ENCODE peak calls at places on chromosomes 11 and 22, in ten cellular contexts. W is fibroblast of lung; S is HCT116; D is H1; P is vagina; Q is adrenal gland; K is CD8-positive, alpha-beta memory T cell; G is neural progenitor cell; B is OCI-LY7; C is lower lobe of right lung. V is an unnamed sample. For H3K4me1 and H3K36me3, the result is how much of the 10 kb centered on the place peaks cover.

GRCh38 chr11:26964335-26964734 is 29.6 kb upstream of the FIBIN start:
- DNase-seq in C (no peak), W (no peak), K (no peak), B (no peak), D (no peak), Q (no peak), S (no peak), G (no peak), P (no peak), V (no peak)

GRCh38 chr22:25485626-25486545 is 78.6 kb upstream of the GRK3 start:
- DNase-seq in D (no peak), W (no peak), C (no peak), Q (no peak), B (no peak), K (no peak), P (no peak), G (no peak), S (no peak), V (no peak)

GRCh38 chr11:108112059-108112458 is 9.3 kb upstream of the ACAT1 start:
- DNase-seq in G (no peak), C (no peak), P (no peak), S (no peak), D (no peak), K (no peak), B (no peak), Q (no peak), W (peak), V (no peak)

GRCh38 chr11:76629853-76630599 is 40.5 kb downstream of the LRRC32 start:
- DNase-seq in P (peak), G (no peak), Q (peak), K (no peak), W (no peak), D (no peak), S (no peak), B (no peak), C (peak), V (peak)

GRCh38 chr11:78205256-78205655 is 16.5 kb downstream of the USP35 start:
- DNase-seq in S (no peak), Q (no peak), W (no peak), K (no peak), D (no peak), C (no peak), B (no peak), G (no peak), P (no peak), V (no peak)

GRCh38 chr22:48566741-48567140 is 1260.9 kb downstream of the BRD1 start:
- DNase-seq in Q (no peak), S (no peak), G (no peak), P (no peak), W (no peak), D (no peak), C (peak), K (no peak), B (no peak), V (peak)

GRCh38 chr22:27416553-27417427 is 384.8 kb downstream of the MN1 start:
- DNase-seq in Q (no peak), G (peak), S (no peak), B (no peak), K (no peak), D (peak), C (no peak), P (no peak), W (peak), V (no peak)

GRCh38 chr11:124746621-124747243 is 5.3 kb downstream of the VSIG2 start:
- DNase-seq in W (peak), K (peak), P (no peak), G (peak), Q (peak), B (peak), C (peak), S (peak), D (peak), V (peak)

GRCh38 chr11:125448136-125448535 is 47.9 kb downstream of the FEZ1 start:
- DNase-seq in K (no peak), G (no peak), C (no peak), W (peak), D (no peak), Q (no peak), B (no peak), S (peak), P (no peak), V (no peak)

GRCh38 chr22:36891646-36892045 is 21.8 kb upstream of the CSF2RB start:
- DNase-seq in B (no peak), G (no peak), Q (no peak), D (no peak), S (no peak), P (no peak), C (no peak), K (no peak), W (no peak), V (no peak)

GRCh38 chr22:41674941-41675340 is 13.7 kb downstream of the SNU13 start:
- DNase-seq in B (no peak), S (no peak), C (no peak), G (no peak), K (no peak), D (no peak), P (no peak), Q (no peak), W (no peak), V (no peak)

GRCh38 chr11:57675176-57675941 is 7.4 kb downstream of the ZDHHC5 start:
- DNase-seq in C (no peak), K (no peak), W (no peak), D (no peak), P (no peak), B (no peak), Q (no peak), S (no peak), G (no peak), V (no peak)

GRCh38 chr22:38239101-38239761 is 33.6 kb downstream of the TMEM184B start:
- DNase-seq in Q (peak), C (no peak), W (peak), B (no peak), G (no peak), D (no peak), S (no peak), K (no peak), P (no peak), V (no peak)

GRCh38 chr11:66332371-66333219 is 3.6 kb downstream of the RIN1 start:
- DNase-seq in P (no peak), C (peak), W (no peak), K (peak), G (no peak), S (no peak), Q (no peak), B (no peak), D (no peak), V (peak)

GRCh38 chr11:10996678-10997077 is 138.8 kb upstream of the ZBED5 start:
- DNase-seq in K (no peak), D (no peak), S (no peak), G (no peak), P (no peak), C (no peak), B (no peak), W (no peak), Q (no peak), V (no peak)

GRCh38 chr11:10991372-10991771 is 133.5 kb upstream of the ZBED5 start:
- DNase-seq in P (no peak), B (no peak), C (no peak), G (no peak), D (no peak), S (no peak), W (no peak), Q (no peak), K (no peak), V (no peak)

GRCh38 chr11:10990637-10991036 is 132.8 kb upstream of the ZBED5 start:
- DNase-seq in G (no peak), W (peak), S (no peak), C (no peak), B (no peak), P (no peak), D (no peak), K (no peak), Q (no peak), V (no peak)

GRCh38 chr11:10993186-10993585 is 135.3 kb upstream of the ZBED5 start:
- DNase-seq in D (no peak), Q (no peak), C (no peak), S (no peak), K (no peak), P (no peak), B (no peak), W (peak), G (no peak), V (no peak)

DNA sequence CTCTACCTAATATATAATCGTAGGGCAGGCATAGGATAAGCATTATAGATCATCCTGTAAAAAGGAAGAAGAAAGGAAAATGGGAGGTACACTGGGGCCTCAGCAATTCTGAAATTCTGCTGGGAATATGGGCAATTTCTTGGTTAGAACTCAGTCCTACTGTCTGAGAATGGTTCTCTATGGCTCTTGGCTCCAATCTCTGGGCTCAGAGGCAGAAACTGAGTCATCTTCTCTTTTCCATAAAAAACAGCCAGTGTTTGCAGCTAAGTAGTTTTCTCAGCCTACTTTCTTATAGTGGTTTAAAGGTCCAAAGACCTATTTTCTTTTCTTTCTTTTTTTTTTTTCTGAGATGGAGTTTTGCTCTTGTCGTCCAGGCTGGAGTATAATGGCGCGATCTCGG is 135.8 kb upstream of the ZBED5 start:
- DNase-seq in C (no peak), Q (no peak), W (no peak), B (no peak), D (no peak), S (no peak), G (no peak), P (no peak), K (no peak), V (no peak)
- H3K4me1 ChIP-seq in C (under half), Q (under half), W (under half), B (under half), D (under half), S (under half), G (under half), P (under half), K (under half), V (under half)

GRCh38 chr11:19632435-19632834 is 80.2 kb upstream of the NAV2 start:
- DNase-seq in K (no peak), S (no peak), G (no peak), C (no peak), P (peak), Q (no peak), D (no peak), W (peak), B (no peak), V (no peak)
- H3K36me3 ChIP-seq in K (under half), S (under half), G (under half), C (under half), P (under half), Q (under half), D (under half), W (under half), B (under half), V (under half)

GRCh38 chr11:2951235-2952110 is 22.3 kb upstream of the PHLDA2 start:
- DNase-seq in P (no peak), W (peak), B (no peak), K (no peak), C (no peak), G (no peak), Q (no peak), S (no peak), D (no peak), V (no peak)
- H3K27ac ChIP-seq in P (no peak), W (peak), B (no peak), K (no peak), C (peak), G (no peak), Q (no peak), S (no peak), D (no peak), V (peak)

GRCh38 chr11:19956228-19956627 is 204.0 kb downstream of the DBX1 start:
- DNase-seq in S (no peak), W (no peak), D (no peak), C (no peak), B (no peak), P (no peak), G (no peak), K (no peak), Q (peak), V (no peak)

GRCh38 chr11:19955660-19956059 is 204.6 kb downstream of the DBX1 start:
- DNase-seq in D (no peak), Q (no peak), P (no peak), S (no peak), W (no peak), G (no peak), C (no peak), B (no peak), K (no peak), V (no peak)

GRCh38 chr11:19959210-19959609 is 201.1 kb downstream of the DBX1 start:
- DNase-seq in S (no peak), K (no peak), P (no peak), W (no peak), G (no peak), Q (no peak), B (no peak), D (no peak), C (no peak), V (no peak)

GRCh38 chr11:19958218-19958617 is 202.1 kb downstream of the DBX1 start:
- DNase-seq in P (no peak), G (no peak), D (no peak), S (no peak), K (no peak), B (no peak), C (no peak), W (no peak), Q (no peak), V (no peak)

GRCh38 chr11:19957301-19957985 is 202.8 kb downstream of the DBX1 start:
- DNase-seq in B (no peak), W (peak), Q (no peak), K (no peak), P (no peak), D (no peak), G (no peak), S (no peak), C (no peak), V (no peak)
- H3K4me1 ChIP-seq in B (under half), W (under half), Q (under half), K (under half), P (under half), D (under half), G (under half), S (under half), C (under half), V (under half)

GRCh38 chr22:19915287-19915954 is 26.2 kb upstream of the COMT start:
- DNase-seq in K (no peak), S (no peak), W (no peak), D (no peak), G (no peak), Q (no peak), P (no peak), C (no peak), B (no peak), V (no peak)
- H3K36me3 ChIP-seq in K (under half), S (under half), W (under half), D (under half), G (under half), Q (under half), P (half or more), C (half or more), B (under half), V (under half)

DNA sequence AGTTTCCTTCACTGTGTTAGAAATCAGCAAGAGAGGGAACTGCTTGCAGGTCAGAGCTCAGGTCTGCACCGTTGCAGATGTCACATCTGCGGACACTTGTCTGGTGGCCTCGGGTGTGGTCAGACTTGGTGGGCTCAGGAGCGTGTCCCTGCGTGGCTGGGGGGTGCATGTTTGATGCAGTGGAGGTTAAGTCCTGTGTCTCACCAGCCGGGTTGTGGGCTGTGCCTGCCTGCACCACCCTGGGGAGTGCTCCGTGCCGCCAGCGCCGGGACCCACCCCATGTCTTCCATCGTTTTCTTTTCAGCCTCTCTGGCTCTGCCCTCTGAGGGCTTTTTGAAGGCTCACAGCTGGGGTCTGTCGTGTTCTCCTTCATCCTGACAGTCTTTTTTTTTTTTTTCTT is 26.0 kb downstream of the PPIL2 start:
- DNase-seq in P (no peak), Q (no peak), S (no peak), K (no peak), B (no peak), G (no peak), W (no peak), D (no peak), C (peak), V (no peak)
- H3K27ac ChIP-seq in P (no peak), Q (no peak), S (no peak), K (no peak), B (no peak), G (no peak), W (no peak), D (no peak), C (no peak), V (no peak)

DNA sequence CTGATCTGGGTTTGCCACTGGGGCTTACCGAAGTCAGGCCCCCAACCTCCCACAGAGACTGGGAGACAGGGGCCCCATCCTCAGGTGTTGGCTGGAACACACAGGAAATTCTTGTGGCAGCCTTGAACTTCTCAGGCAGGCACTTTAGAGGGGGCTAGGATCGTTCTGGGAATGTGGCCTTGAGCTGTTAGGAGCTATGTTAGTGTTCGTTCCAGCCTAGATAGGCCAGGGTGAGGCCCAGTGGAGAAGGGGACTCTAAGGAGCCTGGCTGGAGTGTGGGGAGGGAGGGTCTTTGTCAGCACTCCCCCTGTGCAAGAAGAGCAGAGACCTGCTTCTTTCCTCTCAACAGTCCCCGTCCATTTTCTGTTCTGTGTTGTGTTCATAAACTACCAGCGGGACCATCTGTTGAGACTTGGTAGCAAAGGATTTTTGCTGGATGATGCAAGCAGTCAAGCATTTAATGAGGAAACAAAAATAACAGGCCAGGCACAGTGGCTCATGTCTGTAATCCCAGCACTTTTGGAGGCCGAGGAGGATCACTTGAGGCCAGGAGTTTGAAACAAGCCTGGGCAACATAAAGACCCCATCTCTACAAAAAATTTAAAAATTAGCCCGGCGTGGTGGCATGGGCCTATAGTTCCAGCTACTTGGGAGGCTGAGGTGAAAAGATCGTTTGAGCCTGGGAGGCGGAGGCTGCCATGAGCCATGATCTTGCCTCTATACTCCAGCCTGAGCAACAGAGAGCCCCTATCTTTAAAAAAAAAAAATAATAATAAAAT is 1.5 kb upstream of the TXNRD2 start:
- DNase-seq in W (peak), G (peak), D (no peak), P (no peak), C (peak), K (no peak), Q (peak), S (no peak), B (peak), V (no peak)
- H3K4me1 ChIP-seq in W (under half), G (under half), D (under half), P (half or more), C (half or more), K (under half), Q (half or more), S (under half), B (under half), V (half or more)

DNA sequence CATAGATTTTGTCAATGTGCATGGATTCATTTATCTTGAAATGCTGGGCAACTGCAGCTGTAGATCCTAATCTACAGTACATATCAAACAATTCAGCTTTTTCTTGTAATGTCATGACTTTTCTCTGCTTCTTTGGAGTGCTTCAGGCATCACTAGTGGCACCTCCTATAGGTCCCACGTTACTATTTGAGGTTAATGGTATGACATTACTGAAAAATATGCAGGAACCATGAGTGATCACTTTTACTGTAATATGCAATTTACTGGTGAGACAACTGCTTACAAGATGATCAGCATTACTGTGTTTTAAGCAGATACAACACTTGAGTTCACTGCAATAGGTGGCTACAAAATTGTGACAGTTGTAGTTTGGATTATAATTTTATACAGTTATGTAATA is 3.0 kb downstream of the CENATAC start:
- DNase-seq in B (no peak), C (no peak), D (no peak), Q (no peak), S (no peak), W (peak), P (no peak), G (no peak), K (no peak), V (no peak)
- H3K36me3 ChIP-seq in B (half or more), C (half or more), D (under half), Q (under half), S (under half), W (under half), P (under half), G (under half), K (under half), V (under half)

V was measured in left lung.